ENCODE peak calls at places on chromosome 1, in five cellular contexts. U is upper lobe of right lung, W is fibroblast of lung, O is adrenal gland, G is right lobe of liver. P is an unnamed sample.
A peak's percentile ranks its signal among the peaks of the same experiment; 100 is the strongest.

GRCh38 chr1:240706150-240706904 is 94.4 kb upstream of the GREM2 start:
- DNase-seq in U (no peak), G (no peak), O (peak; percentile 56), W (peak; percentile 84), P (no peak)

GRCh38 chr1:211145944-211146343 is 12.0 kb upstream of the KCNH1 start:
- DNase-seq in U (no peak), W (no peak), G (no peak), O (no peak), P (no peak)

GRCh38 chr1:149915429-149916192 is 2.0 kb downstream of the SV2A start:
- DNase-seq in G (no peak), W (no peak), U (no peak), O (no peak), P (no peak)

GRCh38 chr1:53367503-53368313 is 39.8 kb upstream of the LRP8 start:
- DNase-seq in O (peak; percentile 50), U (peak; percentile 53), W (no peak), G (peak; percentile 52), P (no peak)

GRCh38 chr1:118945460-118945859 is 42.7 kb downstream of the TBX15 start:
- DNase-seq in G (no peak), W (peak; percentile 14), O (no peak), U (no peak), P (no peak)

GRCh38 chr1:68162761-68163160 is 69.6 kb downstream of the WLS start:
- DNase-seq in O (no peak), W (no peak), U (no peak), G (no peak), P (no peak)

GRCh38 chr1:235950318-235950717 is 83.6 kb upstream of the LYST start:
- DNase-seq in U (no peak), G (no peak), W (no peak), O (no peak), P (no peak)

GRCh38 chr1:3000214-3000613 is 21.1 kb upstream of the ACTRT2 start:
- DNase-seq in U (peak; percentile 52), G (no peak), W (no peak), O (no peak), P (no peak)

GRCh38 chr1:1858382-1859086 is 32.4 kb downstream of the GNB1 start:
- DNase-seq in U (no peak), W (peak; percentile 82), O (peak; percentile 94), G (peak; percentile 60), P (peak; percentile 54)

GRCh38 chr1:1092890-1093609 is 18.9 kb upstream of the RNF223 start:
- DNase-seq in G (peak; percentile 37), O (no peak), U (no peak), W (no peak), P (peak; percentile 38)

GRCh38 chr1:236149696-236150228 is 7.4 kb downstream of the GPR137B start:
- DNase-seq in U (no peak), W (no peak), O (no peak), G (peak; percentile 80), P (no peak)

GRCh38 chr1:99956755-99957154 is 13.0 kb upstream of the SLC35A3 start:
- DNase-seq in W (no peak), G (no peak), O (no peak), U (no peak), P (no peak)

GRCh38 chr1:226064168-226064815 is 1.8 kb downstream of the H3-3A start:
- DNase-seq in W (peak; percentile 10), U (no peak), G (no peak), O (peak; percentile 68), P (no peak)

GRCh38 chr1:225527575-225527974 is 99.7 kb upstream of the LBR start:
- DNase-seq in O (no peak), U (no peak), W (no peak), G (no peak), P (no peak)

GRCh38 chr1:109531826-109532364 is 7.8 kb upstream of the GPR61 start:
- DNase-seq in G (no peak), W (peak; percentile 17), U (no peak), O (peak; percentile 78), P (no peak)
- TF ChIP-seq CTCF in G (no peak), W (no peak), U (no peak), O (no peak), P (no peak)

DNA sequence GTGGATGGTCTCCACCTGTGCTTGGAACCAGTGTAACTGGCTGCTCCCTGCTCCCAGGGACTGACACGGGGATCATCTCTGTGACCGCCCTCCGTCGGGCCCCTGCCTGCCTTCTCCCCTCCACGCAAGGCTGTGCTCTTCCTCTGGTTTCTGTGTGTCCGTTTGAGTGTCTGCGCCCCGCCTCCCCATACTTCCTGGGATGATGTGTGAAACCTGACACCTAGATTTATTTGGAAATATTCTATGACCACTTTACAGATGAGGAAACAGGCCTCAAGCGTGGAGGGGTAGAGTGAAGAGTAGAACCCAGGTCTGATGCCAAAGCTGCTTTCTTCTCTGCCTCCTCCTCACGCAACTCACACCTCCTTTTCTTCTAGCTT is 24.3 kb downstream of the LDLRAP1 start:
- DNase-seq in O (no peak), U (no peak), W (no peak), G (no peak), P (no peak)
- H3K27ac ChIP-seq in O (peak overlapping the region; percentile 12), U (peak overlapping the region; percentile 85), W (peak overlapping the region; percentile 83), G (peak overlapping the region; percentile 47), P (peak overlapping the region; percentile 68)

DNA sequence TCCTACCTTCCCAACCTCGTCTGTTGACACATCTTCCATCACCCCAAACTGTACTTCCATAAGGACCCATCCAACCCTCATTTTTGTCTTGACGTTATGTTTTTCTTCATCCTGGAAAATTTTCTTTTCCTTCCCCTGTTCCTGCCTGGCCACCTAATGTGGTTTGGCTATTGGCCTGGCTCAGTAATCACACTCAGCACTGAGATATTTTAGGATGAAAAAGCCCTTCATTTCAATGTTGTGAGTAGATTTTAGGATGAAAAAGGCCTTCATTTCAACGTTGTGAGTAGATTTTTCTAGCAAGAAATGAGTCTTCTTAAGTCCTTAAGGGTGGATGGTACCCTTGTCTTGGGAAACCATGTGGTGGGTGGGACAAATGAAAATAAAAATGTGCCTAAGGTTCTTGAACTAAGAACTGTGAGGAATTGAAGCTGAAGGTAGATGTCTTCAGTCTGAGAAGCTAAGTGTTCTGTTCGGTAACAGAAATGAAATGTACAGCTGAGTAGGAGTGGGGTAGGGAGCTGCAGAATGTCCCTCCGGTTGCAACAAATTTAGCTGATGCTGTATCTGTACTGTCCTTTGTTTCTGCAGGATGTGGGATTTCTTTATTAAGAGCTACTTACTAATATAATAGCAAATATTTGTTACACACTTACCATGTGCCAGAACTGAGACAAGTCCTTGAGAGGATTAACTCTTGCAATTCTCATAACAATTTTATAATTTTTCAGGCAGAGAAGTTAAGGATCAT is 36.1 kb downstream of the DNTTIP2 start:
- DNase-seq in W (peak; percentile 89), O (no peak), G (no peak), U (no peak), P (no peak)
- H3K4me1 ChIP-seq in W (peaks cover 21% of the 10 kb centered on the region), O (peaks cover 34% of the 10 kb centered on the region), G (no peaks in the 10 kb centered on the region), U (peaks cover 26% of the 10 kb centered on the region), P (peaks cover 38% of the 10 kb centered on the region)

DNA sequence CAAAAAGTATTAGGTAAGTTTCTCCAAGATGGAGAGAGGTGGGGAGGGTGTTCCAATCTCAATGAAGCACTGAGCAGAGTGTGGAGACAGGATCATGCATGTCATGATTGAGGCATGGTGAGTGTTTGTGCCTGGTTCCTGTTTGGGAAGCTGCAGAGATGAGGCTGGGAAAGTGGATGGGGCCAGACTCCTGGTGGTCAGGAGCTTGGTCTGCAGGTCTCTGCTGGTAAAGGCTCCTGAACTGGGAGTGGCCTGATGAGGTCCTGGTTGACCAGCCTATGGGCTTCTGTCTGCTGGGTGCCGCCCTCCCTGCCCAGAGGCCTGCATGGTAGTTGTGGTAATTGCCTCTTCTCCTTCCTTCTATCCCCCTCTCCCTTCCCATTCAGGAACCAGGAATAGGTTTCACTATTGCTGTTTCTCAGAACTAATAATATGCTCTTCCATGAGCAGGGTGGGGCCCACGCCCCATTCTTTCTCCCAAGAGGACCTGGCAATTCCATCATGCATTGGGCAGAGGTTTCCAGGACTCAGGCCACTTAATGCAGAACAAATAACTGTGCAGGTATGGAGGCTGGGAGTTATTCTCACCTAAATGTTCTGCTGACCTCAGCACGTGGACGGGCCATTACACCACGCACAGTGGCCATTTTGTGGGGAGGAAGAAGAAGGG is 24.5 kb downstream of the PROK1 start:
- DNase-seq in U (no peak), W (no peak), O (no peak), G (no peak), P (no peak)
- TF ChIP-seq CTCF in U (no peak), W (no peak), O (no peak), G (no peak), P (no peak)

GRCh38 chr1:161068306-161069200 is 1.1 kb downstream of the ARHGAP30 start:
- DNase-seq in W (no peak), U (peak; percentile 82), G (peak; percentile 76), O (peak; percentile 70), P (peak; percentile 88)

GRCh38 chr1:161066694-161067093 is 3.0 kb downstream of the ARHGAP30 start:
- DNase-seq in O (no peak), W (no peak), U (no peak), G (no peak), P (no peak)

GRCh38 chr1:161069731-161070270 is at the start of gene ARHGAP30:
- DNase-seq in W (no peak), G (peak; percentile 80), O (peak; percentile 81), U (peak; percentile 90), P (peak; percentile 92)

GRCh38 chr1:161070737-161071136 is 1.0 kb upstream of the ARHGAP30 start:
- DNase-seq in W (no peak), U (no peak), O (no peak), G (no peak), P (no peak)

GRCh38 chr1:161069201-161069685 is 448 bp downstream of the ARHGAP30 start:
- DNase-seq in G (no peak), O (no peak), W (no peak), U (no peak), P (no peak)
- H3K27ac ChIP-seq in G (no peak overlapping the region), O (peak overlapping the region; percentile 69), W (no peak overlapping the region), U (peak overlapping the region; percentile 84), P (peak overlapping the region; percentile 90)

GRCh38 chr1:206679738-206680211 is 4.9 kb upstream of the MAPKAPK2 start:
- DNase-seq in G (no peak), U (no peak), W (no peak), O (no peak), P (no peak)
- H3K4me1 ChIP-seq in G (peaks cover 11% of the 10 kb centered on the region), U (peaks cover 14% of the 10 kb centered on the region), W (peaks cover 6% of the 10 kb centered on the region), O (peaks cover 15% of the 10 kb centered on the region), P (peaks cover 13% of the 10 kb centered on the region)